ENCODE peak calls at places on chromosomes 16 and 17, in six cellular contexts. P is foreskin keratinocyte, B is trophoblast cell, U is right atrium auricular region, J is psoas muscle, I is neural progenitor cell. R is an unnamed sample.

GRCh38 chr16:50992366-50993032 is 158.6 kb downstream of the SALL1 start:
- DNase-seq in P (no peak), B (no peak), U (no peak), J (no peak), I (no peak), R (no peak)

GRCh38 chr17:75344664-75345063 is 55.4 kb upstream of the SLC25A19 start:
- DNase-seq in P (no peak), B (no peak), U (no peak), J (no peak), I (peak; percentile 15), R (no peak)

GRCh38 chr17:75688209-75688771 is 21.2 kb downstream of the SAP30BP start:
- DNase-seq in P (no peak), B (peak; percentile 83), U (no peak), J (no peak), I (peak; percentile 59), R (no peak)

GRCh38 chr17:40848583-40849235 is 18.3 kb downstream of the KRT12 start:
- DNase-seq in P (no peak), B (peak; percentile 14), U (no peak), J (no peak), I (no peak), R (no peak)

GRCh38 chr17:13751485-13751793 is 149.7 kb upstream of the HS3ST3A1 start:
- DNase-seq in P (no peak), B (no peak), U (no peak), J (no peak), I (no peak), R (no peak)

GRCh38 chr17:44269795-44270320 is 1.9 kb upstream of the SLC4A1 start:
- DNase-seq in P (no peak), B (no peak), U (no peak), J (no peak), I (no peak), R (no peak)

GRCh38 chr17:73341350-73342056 is 29.7 kb upstream of the CDC42EP4 start:
- DNase-seq in P (no peak), B (no peak), U (no peak), J (no peak), I (no peak), R (no peak)

GRCh38 chr16:6611535-6611934 is 721.1 kb upstream of the RBFOX1 start:
- DNase-seq in P (no peak), B (no peak), U (no peak), J (no peak), I (peak; percentile 27), R (no peak)

GRCh38 chr17:67200727-67201301 is 44.2 kb downstream of the HELZ start:
- DNase-seq in P (no peak), B (peak; percentile 59), U (no peak), J (no peak), I (peak; percentile 12), R (no peak)

GRCh38 chr17:60231234-60231633 is 81.5 kb downstream of the CA4 start:
- DNase-seq in P (no peak), B (peak; percentile 15), U (no peak), J (no peak), I (peak; percentile 4), R (no peak)

GRCh38 chr16:65524997-65525396 is 403.1 kb upstream of the CDH11 start:
- DNase-seq in P (no peak), B (no peak), U (no peak), J (no peak), I (no peak), R (no peak)

GRCh38 chr17:54992797-54993639 is 24.5 kb downstream of the STXBP4 start:
- DNase-seq in P (peak; percentile 10), B (peak; percentile 83), U (no peak), J (no peak), I (peak; percentile 63), R (no peak)

GRCh38 chr17:36127199-36127881 is 23.7 kb downstream of the CCL4 start:
- DNase-seq in P (no peak), B (peak; percentile 12), U (no peak), J (no peak), I (no peak), R (no peak)

GRCh38 chr17:44197980-44198720 is 1.5 kb downstream of the ATXN7L3 start:
- DNase-seq in P (no peak), B (no peak), U (peak; percentile 68), J (peak; percentile 53), I (peak; percentile 45), R (peak; percentile 75)

GRCh38 chr17:4362141-4362540 is 4.3 kb downstream of the UBE2G1 start:
- DNase-seq in P (no peak), B (peak; percentile 53), U (no peak), J (no peak), I (no peak), R (no peak)

GRCh38 chr17:752620-753219 is 656 bp upstream of the GEMIN4 start:
- DNase-seq in P (no peak), B (peak; percentile 16), U (peak; percentile 75), J (peak; percentile 87), I (peak; percentile 36), R (no peak)

GRCh38 chr16:68806422-68806821 is 36.9 kb upstream of the TANGO6 start:
- DNase-seq in P (no peak), B (peak; percentile 49), U (no peak), J (no peak), I (no peak), R (no peak)

GRCh38 chr16:27690604-27691003 is 140.7 kb downstream of the KATNIP start:
- DNase-seq in P (no peak), B (peak; percentile 38), U (no peak), J (no peak), I (peak; percentile 47), R (no peak)

GRCh38 chr16:73399997-73400396 is 352.1 kb upstream of the ZFHX3 start:
- DNase-seq in P (no peak), B (no peak), U (no peak), J (no peak), I (no peak), R (no peak)

GRCh38 chr16:54923055-54923473 is 7.6 kb upstream of the IRX5 start:
- DNase-seq in P (no peak), B (no peak), U (no peak), J (peak; percentile 67), I (no peak), R (no peak)

GRCh38 chr16:54923988-54924387 is 6.7 kb upstream of the IRX5 start:
- DNase-seq in P (no peak), B (no peak), U (no peak), J (no peak), I (no peak), R (no peak)

GRCh38 chr16:54926166-54926838 is 4.4 kb upstream of the IRX5 start:
- DNase-seq in P (no peak), B (no peak), U (no peak), J (no peak), I (no peak), R (no peak)

GRCh38 chr16:54921229-54921824 is 9.3 kb upstream of the IRX5 start:
- DNase-seq in P (no peak), B (no peak), U (no peak), J (no peak), I (no peak), R (no peak)
- H3K4me1 ChIP-seq in P (peaks cover 6% of the 10 kb centered on the region), B (no peaks in the 10 kb centered on the region), U (no peaks in the 10 kb centered on the region), J (peaks cover 55% of the 10 kb centered on the region), I (peaks cover 10% of the 10 kb centered on the region), R (no peaks in the 10 kb centered on the region)

DNA sequence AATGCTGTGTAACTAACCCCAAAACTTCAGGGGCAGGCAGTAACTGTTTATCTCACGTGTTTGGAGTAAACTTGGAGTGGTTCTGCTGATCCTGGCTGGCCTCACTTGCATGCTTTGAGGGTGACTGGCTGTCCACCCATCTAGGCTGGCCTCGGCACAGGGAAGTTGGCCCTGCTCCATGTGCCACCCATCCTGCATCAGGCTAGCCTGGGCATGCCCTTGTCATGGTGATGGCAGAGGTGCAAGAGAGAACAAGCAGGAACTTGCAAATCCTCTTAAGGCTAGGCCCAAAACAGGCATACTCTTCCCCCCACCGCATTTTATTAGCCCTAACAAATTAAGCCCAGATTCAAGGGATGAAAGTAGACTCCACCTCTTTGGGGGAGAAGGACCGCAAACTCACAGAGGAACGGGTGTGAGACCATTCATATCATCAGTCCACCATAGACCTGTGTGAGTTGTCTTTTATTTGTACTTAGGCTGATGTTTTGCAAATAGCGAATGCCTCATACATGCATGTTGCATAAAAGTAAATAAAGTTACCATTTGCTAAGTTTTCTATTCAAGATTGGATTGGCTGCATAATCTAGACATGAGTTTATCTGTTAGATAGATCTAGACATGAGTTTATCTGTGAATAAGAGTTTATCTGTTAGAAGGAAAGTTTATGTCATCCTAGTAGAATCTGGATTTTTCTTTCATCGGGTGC is 221.0 kb downstream of the CCDC182 start:
- DNase-seq in P (peak; percentile 83), B (no peak), U (no peak), J (peak; percentile 92), I (no peak), R (no peak)
- H3K4me1 ChIP-seq in P (peaks cover 16% of the 10 kb centered on the region), B (peaks cover 23% of the 10 kb centered on the region), U (no peaks in the 10 kb centered on the region), J (peaks cover 26% of the 10 kb centered on the region), I (peaks cover 59% of the 10 kb centered on the region), R (no peaks in the 10 kb centered on the region)

DNA sequence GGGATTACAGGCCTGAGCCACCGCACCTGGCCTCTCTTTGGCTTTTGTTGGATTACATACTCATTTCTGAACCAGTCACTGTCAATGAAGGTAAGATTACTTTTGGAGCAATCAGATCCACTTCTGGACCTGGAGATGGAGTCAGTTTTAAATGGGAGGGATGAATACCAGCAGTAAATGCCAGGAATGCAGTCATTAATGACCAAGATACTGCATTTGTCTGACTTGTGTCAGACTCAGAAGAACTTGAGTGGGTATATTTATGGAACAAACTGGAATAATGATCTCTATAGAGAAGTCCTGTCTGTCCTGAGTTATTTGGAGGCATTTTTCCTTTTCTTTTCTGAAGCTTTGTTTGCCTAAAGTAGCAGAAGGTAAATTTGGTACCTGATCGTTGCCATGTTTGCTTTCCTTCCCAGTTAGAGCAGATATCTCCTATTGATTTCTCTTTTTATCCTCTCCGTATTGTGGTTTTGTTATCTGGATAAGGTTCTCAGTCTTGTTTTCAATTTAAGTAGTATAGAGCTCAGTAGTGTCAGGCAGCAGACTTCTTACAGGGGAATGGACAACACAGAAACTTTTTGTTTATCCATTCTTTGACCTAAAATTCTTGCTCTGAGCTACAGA is 10.7 kb downstream of the NLK start:
- DNase-seq in P (no peak), B (no peak), U (no peak), J (no peak), I (no peak), R (no peak)
- H3K4me1 ChIP-seq in P (peaks cover 4% of the 10 kb centered on the region), B (no peaks in the 10 kb centered on the region), U (no peaks in the 10 kb centered on the region), J (peaks cover 33% of the 10 kb centered on the region), I (peaks cover 23% of the 10 kb centered on the region), R (no peaks in the 10 kb centered on the region)

GRCh38 chr16:84833542-84834402 is 14.0 kb downstream of the CRISPLD2 start:
- DNase-seq in P (no peak), B (no peak), U (no peak), J (no peak), I (no peak), R (no peak)
- H3K4me1 ChIP-seq in P (peaks cover 12% of the 10 kb centered on the region), B (peaks cover 66% of the 10 kb centered on the region), U (no peaks in the 10 kb centered on the region), J (peaks cover 25% of the 10 kb centered on the region), I (peaks cover 11% of the 10 kb centered on the region), R (no peaks in the 10 kb centered on the region)

GRCh38 chr17:7238418-7239090 is 703 bp downstream of the PHF23 start:
- DNase-seq in P (no peak), B (no peak), U (no peak), J (peak; percentile 61), I (peak; percentile 40), R (peak; percentile 39)
- H3K4me1 ChIP-seq in P (no peaks in the 10 kb centered on the region), B (peaks cover 29% of the 10 kb centered on the region), U (no peaks in the 10 kb centered on the region), J (peaks cover 32% of the 10 kb centered on the region), I (peaks cover 18% of the 10 kb centered on the region), R (peaks cover 43% of the 10 kb centered on the region)